ENCODE peak calls at places on chromosomes 7 and 10, in seven cellular contexts. Z is HepG2, H is K562, N is HCT116, E is H1, K is SK-N-SH, A is GM12878. B is an unnamed sample.

GRCh38 chr10:59805043-59805442 is 51.8 kb upstream of the MRLN start:
- DNase-seq in Z (peak; percentile 13), H (peak; percentile 43), N (no peak), E (peak; percentile 29), K (peak; percentile 23), A (no peak), B (no peak)

GRCh38 chr7:3067193-3067592 is 23.5 kb upstream of the CARD11 start:
- DNase-seq in Z (no peak), H (no peak), N (no peak), E (no peak), K (no peak), A (no peak), B (no peak)

GRCh38 chr10:35124540-35124939 is 2.1 kb upstream of the CREM start:
- DNase-seq in Z (no peak), H (no peak), N (no peak), E (no peak), K (no peak), A (no peak), B (no peak)

GRCh38 chr10:110746254-110746826 is 102.2 kb downstream of the RBM20 start:
- DNase-seq in Z (peak; percentile 56), H (peak; percentile 45), N (peak; percentile 63), E (no peak), K (peak; percentile 71), A (no peak), B (peak; percentile 72)

GRCh38 chr7:16627236-16627635 is 18.3 kb downstream of the ANKMY2 start:
- DNase-seq in Z (no peak), H (no peak), N (no peak), E (no peak), K (no peak), A (no peak), B (no peak)

GRCh38 chr10:132306341-132306685 is 1.4 kb downstream of the STK32C start:
- DNase-seq in Z (no peak), H (no peak), N (no peak), E (no peak), K (no peak), A (no peak), B (no peak)

GRCh38 chr10:121668336-121669009 is 70.2 kb upstream of the FGFR2 start:
- DNase-seq in Z (no peak), H (no peak), N (no peak), E (peak; percentile 21), K (peak; percentile 90), A (no peak), B (no peak)

GRCh38 chr10:83167081-83167480 is 972.2 kb upstream of the GHITM start:
- DNase-seq in Z (no peak), H (no peak), N (no peak), E (no peak), K (no peak), A (no peak), B (no peak)

GRCh38 chr10:30857803-30858202 is 173.9 kb downstream of the ZNF438 start:
- DNase-seq in Z (no peak), H (no peak), N (no peak), E (no peak), K (no peak), A (no peak), B (no peak)

GRCh38 chr7:66877577-66878300 is 43.3 kb upstream of the TMEM248 start:
- DNase-seq in Z (no peak), H (no peak), N (no peak), E (no peak), K (no peak), A (peak; percentile 54), B (no peak)

GRCh38 chr10:96540240-96540639 is 26.5 kb upstream of the TLL2 start:
- DNase-seq in Z (no peak), H (no peak), N (no peak), E (no peak), K (no peak), A (no peak), B (no peak)

GRCh38 chr7:86991844-86992243 is 67.6 kb downstream of the ELAPOR2 start:
- DNase-seq in Z (no peak), H (no peak), N (no peak), E (no peak), K (no peak), A (no peak), B (no peak)

GRCh38 chr10:101694056-101694673 is 805 bp downstream of the FBXW4 start:
- DNase-seq in Z (peak; percentile 10), H (peak; percentile 66), N (no peak), E (no peak), K (peak; percentile 84), A (no peak), B (no peak)

GRCh38 chr7:100683659-100684533 is 10.2 kb downstream of the GIGYF1 start:
- DNase-seq in Z (no peak), H (peak; percentile 12), N (no peak), E (no peak), K (peak; percentile 44), A (no peak), B (no peak)

GRCh38 chr10:44362866-44363711 is 21.8 kb downstream of the CXCL12 start:
- DNase-seq in Z (no peak), H (no peak), N (no peak), E (no peak), K (no peak), A (no peak), B (no peak)

GRCh38 chr7:112336261-112336660 is 114.0 kb upstream of the IFRD1 start:
- DNase-seq in Z (peak; percentile 72), H (no peak), N (no peak), E (no peak), K (no peak), A (no peak), B (no peak)

GRCh38 chr7:135877799-135878198 is 99.4 kb downstream of the MTPN start:
- DNase-seq in Z (no peak), H (no peak), N (no peak), E (no peak), K (no peak), A (peak; percentile 19), B (no peak)

GRCh38 chr10:96863922-96864543 is 31.9 kb downstream of the LCOR start:
- DNase-seq in Z (peak; percentile 94), H (no peak), N (peak; percentile 65), E (no peak), K (no peak), A (peak; percentile 40), B (peak; percentile 67)

GRCh38 chr10:87660484-87661133 is 931 bp downstream of the PAPSS2 start:
- DNase-seq in Z (no peak), H (no peak), N (no peak), E (no peak), K (no peak), A (no peak), B (no peak)

GRCh38 chr7:125033506-125033905 is 103.9 kb upstream of the POT1 start:
- DNase-seq in Z (no peak), H (peak; percentile 14), N (no peak), E (no peak), K (peak; percentile 9), A (no peak), B (no peak)

GRCh38 chr7:128007293-128007680 is 23.9 kb downstream of the LRRC4 start:
- DNase-seq in Z (no peak), H (no peak), N (no peak), E (no peak), K (no peak), A (no peak), B (no peak)

GRCh38 chr10:47330804-47331203 is 8.6 kb downstream of the GDF2 start:
- DNase-seq in Z (no peak), H (no peak), N (no peak), E (no peak), K (no peak), A (no peak), B (no peak)

GRCh38 chr10:24691113-24691512 is 32.6 kb downstream of the ARHGAP21 start:
- DNase-seq in Z (no peak), H (no peak), N (no peak), E (no peak), K (no peak), A (no peak), B (no peak)
- H3K9me3 ChIP-seq in Z (no peaks in the 10 kb centered on the region), H (no peaks in the 10 kb centered on the region), N (no peaks in the 10 kb centered on the region), E (no peaks in the 10 kb centered on the region), K (no peaks in the 10 kb centered on the region), A (no peaks in the 10 kb centered on the region), B (no peaks in the 10 kb centered on the region)

GRCh38 chr7:85106719-85107118 is 80.1 kb downstream of the SEMA3D start:
- DNase-seq in Z (no peak), H (no peak), N (no peak), E (no peak), K (no peak), A (no peak), B (no peak)

GRCh38 chr7:85115862-85116261 is 71.0 kb downstream of the SEMA3D start:
- DNase-seq in Z (no peak), H (no peak), N (no peak), E (no peak), K (no peak), A (no peak), B (no peak)

GRCh38 chr7:85114342-85114741 is 72.5 kb downstream of the SEMA3D start:
- DNase-seq in Z (no peak), H (no peak), N (peak; percentile 22), E (no peak), K (no peak), A (no peak), B (no peak)

GRCh38 chr7:85115006-85115405 is 71.8 kb downstream of the SEMA3D start:
- DNase-seq in Z (no peak), H (no peak), N (no peak), E (no peak), K (peak; percentile 3), A (no peak), B (no peak)

GRCh38 chr7:85111761-85112160 is 75.1 kb downstream of the SEMA3D start:
- DNase-seq in Z (no peak), H (no peak), N (no peak), E (no peak), K (no peak), A (no peak), B (no peak)
- H3K4me1 ChIP-seq in Z (no peaks in the 10 kb centered on the region), H (no peaks in the 10 kb centered on the region), N (peaks cover 3% of the 10 kb centered on the region), E (no peaks in the 10 kb centered on the region), K (no peaks in the 10 kb centered on the region), A (no peaks in the 10 kb centered on the region), B (no peaks in the 10 kb centered on the region)

DNA sequence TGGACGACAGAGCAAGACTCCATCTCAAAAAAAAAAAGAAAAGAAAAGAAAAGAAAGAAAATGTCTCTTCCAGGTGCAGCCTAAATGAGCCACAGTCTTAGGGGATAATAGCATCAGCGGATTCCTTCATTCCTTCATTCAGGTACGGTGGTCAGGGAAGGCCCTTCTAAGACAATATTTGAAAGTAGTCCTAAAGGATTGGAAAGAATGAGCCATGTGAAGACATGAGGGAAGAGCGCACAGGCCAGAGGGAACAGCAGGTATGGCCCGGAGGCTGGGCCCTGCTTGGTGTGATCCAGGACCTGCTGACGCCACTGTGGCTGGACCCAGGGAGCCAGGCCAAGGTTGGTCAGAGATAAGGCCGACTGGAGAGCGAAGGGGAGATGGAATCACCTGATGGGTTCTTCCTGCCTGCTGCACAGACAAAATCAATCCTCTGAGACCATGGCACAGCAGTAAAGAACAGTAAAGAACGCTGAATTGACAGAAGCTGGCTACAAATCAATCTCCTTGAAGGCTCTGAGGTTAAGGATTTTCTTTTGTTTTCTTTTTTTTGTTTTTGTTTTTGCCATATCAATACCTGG is 16.3 kb upstream of the MKRN1 start:
- DNase-seq in Z (no peak), H (peak; percentile 52), N (no peak), E (no peak), K (no peak), A (no peak), B (no peak)
- TF ChIP-seq SIN3A in Z (no peak), H (no peak), N (no peak), E (no peak), K (no peak), A (no peak), B (no peak)

DNA sequence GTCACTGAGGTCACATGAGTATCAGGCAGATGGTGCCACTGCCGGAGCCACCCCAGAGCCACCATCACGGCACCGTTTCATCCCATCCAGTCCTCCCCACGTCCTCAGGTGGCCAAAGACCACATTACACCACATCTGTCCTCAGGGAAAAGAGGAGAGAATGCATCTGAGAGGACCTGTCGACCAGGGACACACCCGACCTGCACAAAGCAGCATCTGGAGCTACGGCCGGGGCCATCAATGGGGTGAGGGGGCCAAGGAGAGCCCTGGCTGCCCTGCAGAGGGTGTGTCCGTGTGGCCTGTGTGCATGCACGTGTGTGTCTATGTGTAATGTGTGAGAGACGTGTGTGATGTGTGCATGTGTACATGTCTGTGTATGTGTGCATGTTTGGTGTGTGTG is 480.6 kb downstream of the DNAJB6 start:
- DNase-seq in Z (no peak), H (no peak), N (no peak), E (no peak), K (no peak), A (no peak), B (no peak)
- H3K9me3 ChIP-seq in Z (no peaks in the 10 kb centered on the region), H (no peaks in the 10 kb centered on the region), N (no peaks in the 10 kb centered on the region), E (peaks cover 3% of the 10 kb centered on the region), K (no peaks in the 10 kb centered on the region), A (no peaks in the 10 kb centered on the region), B (no peaks in the 10 kb centered on the region)

B was measured in Panc1.